ENCODE peak calls at places on chromosomes 3 and 15, in eight cellular contexts. T, H, Z, B, R, V, W and S are unnamed samples.

GRCh38 chr3:9793161-9793781 is 389 bp downstream of the ARPC4 start:
- DNase-seq in T (no peak), H (peak), Z (no peak), B (no peak), R (peak), V (no peak), W (peak), S (peak)

GRCh38 chr3:125148836-125149235 is 63.7 kb downstream of the SLC12A8 start:
- DNase-seq in T (no peak), H (peak), Z (no peak), B (no peak), R (peak), V (no peak), W (peak), S (no peak)

GRCh38 chr15:28936081-28936480 is 50.3 kb downstream of the APBA2 start:
- DNase-seq in T (no peak), H (no peak), Z (no peak), B (no peak), R (no peak), V (no peak), W (no peak), S (no peak)

GRCh38 chr3:35654471-35654870 is 15.1 kb downstream of the ARPP21 start:
- DNase-seq in T (no peak), H (no peak), Z (no peak), B (no peak), R (no peak), V (no peak), W (no peak), S (no peak)

GRCh38 chr3:196699749-196700148 is 12.3 kb downstream of the CEP19 start:
- DNase-seq in T (no peak), H (no peak), Z (no peak), B (no peak), R (peak), V (no peak), W (no peak), S (no peak)

GRCh38 chr3:150798122-150798618 is 35.2 kb upstream of the SIAH2 start:
- DNase-seq in T (no peak), H (no peak), Z (no peak), B (peak), R (peak), V (no peak), W (no peak), S (no peak)

GRCh38 chr3:149967067-149967685 is 3.5 kb downstream of the PFN2 start:
- DNase-seq in T (no peak), H (peak), Z (peak), B (no peak), R (peak), V (no peak), W (peak), S (peak)

GRCh38 chr15:39783244-39783820 is 691 bp upstream of the FSIP1 start:
- DNase-seq in T (no peak), H (no peak), Z (peak), B (no peak), R (peak), V (no peak), W (peak), S (peak)

GRCh38 chr3:129591932-129592331 is 14.5 kb downstream of the PLXND1 start:
- DNase-seq in T (no peak), H (no peak), Z (no peak), B (no peak), R (no peak), V (no peak), W (no peak), S (no peak)

GRCh38 chr3:8443829-8444791 is 57.5 kb upstream of the LMCD1 start:
- DNase-seq in T (peak), H (peak), Z (no peak), B (peak), R (peak), V (peak), W (peak), S (peak)

GRCh38 chr3:131591394-131591990 is 88.7 kb upstream of the MRPL3 start:
- DNase-seq in T (peak), H (peak), Z (no peak), B (peak), R (no peak), V (no peak), W (peak), S (peak)

GRCh38 chr3:134857776-134858515 is 62.9 kb downstream of the EPHB1 start:
- DNase-seq in T (no peak), H (no peak), Z (no peak), B (no peak), R (no peak), V (no peak), W (no peak), S (no peak)

GRCh38 chr3:181726351-181727121 is 14.8 kb downstream of the SOX2 start:
- DNase-seq in T (no peak), H (no peak), Z (no peak), B (no peak), R (peak), V (peak), W (no peak), S (no peak)

GRCh38 chr3:101890716-101891115 is 41.4 kb downstream of the NFKBIZ start:
- DNase-seq in T (no peak), H (peak), Z (no peak), B (no peak), R (no peak), V (no peak), W (peak), S (peak)

GRCh38 chr3:172125963-172126403 is 86.6 kb downstream of the FNDC3B start:
- DNase-seq in T (peak), H (peak), Z (no peak), B (no peak), R (no peak), V (no peak), W (peak), S (peak)

GRCh38 chr3:190862209-190863118 is at the start of gene GMNC:
- DNase-seq in T (peak), H (peak), Z (peak), B (peak), R (peak), V (peak), W (peak), S (peak)

GRCh38 chr3:191378142-191378541 is 47.8 kb upstream of the UTS2B start:
- DNase-seq in T (no peak), H (no peak), Z (no peak), B (no peak), R (no peak), V (no peak), W (peak), S (no peak)

GRCh38 chr3:136263251-136263650 is 13.1 kb downstream of the PCCB start:
- DNase-seq in T (no peak), H (no peak), Z (no peak), B (no peak), R (no peak), V (no peak), W (no peak), S (no peak)

GRCh38 chr3:10956991-10957390 is 35.6 kb upstream of the SLC6A1 start:
- DNase-seq in T (no peak), H (no peak), Z (no peak), B (peak), R (no peak), V (no peak), W (no peak), S (no peak)

GRCh38 chr3:87197531-87197930 is 29.6 kb upstream of the CHMP2B start:
- DNase-seq in T (no peak), H (no peak), Z (no peak), B (no peak), R (no peak), V (no peak), W (no peak), S (no peak)

GRCh38 chr3:35932995-35933394 is 293.7 kb downstream of the ARPP21 start:
- DNase-seq in T (peak), H (peak), Z (no peak), B (no peak), R (no peak), V (no peak), W (peak), S (peak)

GRCh38 chr15:41494922-41495735 is 1.5 kb downstream of the ITPKA start:
- DNase-seq in T (no peak), H (no peak), Z (peak), B (peak), R (peak), V (peak), W (no peak), S (peak)

GRCh38 chr3:184354121-184354728 is 7.2 kb downstream of the CLCN2 start:
- DNase-seq in T (no peak), H (peak), Z (peak), B (peak), R (peak), V (peak), W (peak), S (peak)

GRCh38 chr3:23094890-23095462 is 108.2 kb upstream of the UBE2E2 start:
- DNase-seq in T (no peak), H (peak), Z (no peak), B (no peak), R (peak), V (no peak), W (peak), S (peak)

GRCh38 chr15:19992428-19992827 is 549.2 kb downstream of the GOLGA6L6 start:
- DNase-seq in T (no peak), H (no peak), Z (no peak), B (no peak), R (no peak), V (no peak), W (no peak), S (no peak)

GRCh38 chr3:136196064-136196400 is at the start of gene MSL2:
- DNase-seq in T (no peak), H (no peak), Z (no peak), B (no peak), R (no peak), V (no peak), W (no peak), S (no peak)

GRCh38 chr15:77722759-77723460 is 90.2 kb upstream of the LINGO1 start:
- DNase-seq in T (no peak), H (no peak), Z (no peak), B (no peak), R (peak), V (peak), W (no peak), S (no peak)

GRCh38 chr3:156741935-156742334 is 67.5 kb downstream of the TIPARP start:
- DNase-seq in T (no peak), H (no peak), Z (no peak), B (no peak), R (no peak), V (no peak), W (no peak), S (no peak)

GRCh38 chr3:113825090-113825489 is 13.5 kb upstream of the GRAMD1C start:
- DNase-seq in T (no peak), H (peak), Z (no peak), B (no peak), R (no peak), V (peak), W (peak), S (no peak)

GRCh38 chr3:21835266-21835665 is 84.3 kb upstream of the ZNF385D start:
- DNase-seq in T (no peak), H (peak), Z (no peak), B (no peak), R (no peak), V (no peak), W (peak), S (no peak)

GRCh38 chr15:100801256-100801900 is 78.3 kb upstream of the ALDH1A3 start:
- DNase-seq in T (no peak), H (no peak), Z (no peak), B (no peak), R (no peak), V (no peak), W (no peak), S (no peak)

GRCh38 chr3:46097691-46098241 is 70.5 kb upstream of the XCR1 start:
- DNase-seq in T (no peak), H (peak), Z (no peak), B (peak), R (no peak), V (no peak), W (peak), S (peak)

GRCh38 chr15:90309050-90309449 is 43.0 kb upstream of the ZNF774 start:
- DNase-seq in T (no peak), H (no peak), Z (no peak), B (no peak), R (no peak), V (no peak), W (no peak), S (no peak)

GRCh38 chr15:58043192-58043903 is 22.2 kb downstream of the ALDH1A2 start:
- DNase-seq in T (peak), H (peak), Z (no peak), B (peak), R (peak), V (no peak), W (peak), S (peak)

GRCh38 chr3:82628385-82629014 is 867.1 kb upstream of the GBE1 start:
- DNase-seq in T (no peak), H (no peak), Z (no peak), B (no peak), R (no peak), V (no peak), W (no peak), S (no peak)

GRCh38 chr3:30711867-30712266 is 105.5 kb downstream of the TGFBR2 start:
- DNase-seq in T (no peak), H (no peak), Z (no peak), B (no peak), R (no peak), V (no peak), W (no peak), S (no peak)
- H3K4me3 ChIP-seq in T (no peak), H (no peak), Z (no peak), B (no peak), R (no peak), V (no peak), W (no peak), S (no peak)

DNA sequence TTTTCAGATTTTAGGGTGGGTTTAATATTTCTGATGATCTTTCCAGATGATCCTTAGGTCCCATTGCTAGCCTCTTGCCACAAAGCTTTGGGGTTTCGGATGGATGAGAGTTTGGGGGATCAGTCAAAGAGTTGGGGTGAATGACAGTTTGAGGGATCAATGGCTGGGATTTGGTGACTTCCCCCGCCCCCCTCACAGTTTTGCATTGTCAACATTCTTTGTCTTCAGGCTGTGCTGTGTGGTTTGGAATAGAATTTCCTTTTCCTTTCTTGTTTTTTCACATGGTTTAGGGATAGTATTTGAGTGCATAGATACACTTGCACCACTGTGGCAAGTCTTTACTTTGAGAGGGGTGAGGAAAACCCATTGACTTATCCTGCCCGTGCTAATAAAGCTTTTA is 14.3 kb downstream of the MEF2A start:
- DNase-seq in T (no peak), H (no peak), Z (no peak), B (no peak), R (peak), V (peak), W (no peak), S (no peak)
- H3K4me3 ChIP-seq in T (no peak), H (no peak), Z (no peak), B (no peak), R (no peak), V (no peak), W (no peak), S (no peak)

GRCh38 chr3:50132421-50133282 is 22.5 kb upstream of the SEMA3F start:
- DNase-seq in T (no peak), H (no peak), Z (no peak), B (no peak), R (peak), V (peak), W (peak), S (no peak)
- H3K4me3 ChIP-seq in T (no peak), H (no peak), Z (no peak), B (no peak), R (no peak), V (no peak), W (no peak), S (no peak)

GRCh38 chr15:92891533-92892200 is 8.5 kb upstream of the CHD2 start:
- DNase-seq in T (no peak), H (no peak), Z (no peak), B (no peak), R (no peak), V (no peak), W (no peak), S (no peak)
- H3K4me3 ChIP-seq in T (no peak), H (no peak), Z (no peak), B (no peak), R (no peak), V (no peak), W (no peak), S (no peak)

GRCh38 chr15:81188354-81188753 is 8.3 kb upstream of the IL16 start:
- DNase-seq in T (no peak), H (no peak), Z (no peak), B (no peak), R (no peak), V (no peak), W (no peak), S (no peak)
- H3K4me3 ChIP-seq in T (no peak), H (no peak), Z (no peak), B (no peak), R (no peak), V (no peak), W (no peak), S (no peak)

GRCh38 chr3:194675081-194675640 is 3.2 kb upstream of the LSG1 start:
- DNase-seq in T (no peak), H (no peak), Z (no peak), B (no peak), R (no peak), V (no peak), W (peak), S (no peak)
- H3K4me3 ChIP-seq in T (no peak), H (no peak), Z (no peak), B (no peak), R (no peak), V (no peak), W (peak), S (no peak)

DNA sequence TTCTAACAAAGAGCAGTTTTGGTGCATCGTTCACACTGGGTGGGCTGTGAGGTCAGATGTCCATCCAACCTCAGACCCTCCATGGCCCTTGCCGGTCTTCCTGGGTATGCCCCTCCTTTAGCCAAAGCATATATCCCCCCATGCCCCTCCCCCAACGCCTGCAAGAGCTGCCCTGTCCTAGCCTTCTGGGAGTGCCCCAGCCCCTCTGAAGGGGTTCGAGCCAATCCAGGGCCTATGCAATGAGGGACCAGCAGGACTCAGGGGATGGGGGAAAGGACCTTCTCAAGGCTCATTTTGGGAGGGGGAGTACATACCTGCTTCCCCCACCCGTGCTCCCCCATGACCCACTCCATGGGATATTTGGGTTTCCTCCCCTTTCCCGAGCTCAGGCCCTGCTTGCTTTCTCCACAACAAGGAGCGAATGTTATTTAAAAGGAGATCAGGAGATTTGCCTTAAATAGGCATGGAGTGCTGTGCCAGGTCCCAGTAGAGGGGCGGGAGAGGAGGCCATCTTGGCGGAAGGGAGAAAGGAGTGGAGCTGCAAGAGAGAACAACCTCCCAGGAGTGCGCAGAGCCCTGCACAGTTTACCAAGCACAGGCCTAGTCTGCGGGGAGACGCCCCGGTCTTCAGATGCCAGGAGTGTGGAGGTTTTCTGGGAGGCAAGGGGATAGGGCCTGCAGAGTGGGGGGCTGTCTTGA is 18.2 kb downstream of the PIF1 start:
- DNase-seq in T (no peak), H (no peak), Z (no peak), B (no peak), R (peak), V (peak), W (no peak), S (peak)
- H3K4me3 ChIP-seq in T (no peak), H (no peak), Z (no peak), B (no peak), R (no peak), V (peak), W (no peak), S (no peak)

GRCh38 chr3:45055411-45056143 is 29.5 kb downstream of the CLEC3B start:
- DNase-seq in T (no peak), H (peak), Z (no peak), B (no peak), R (peak), V (peak), W (peak), S (peak)
- H3K4me3 ChIP-seq in T (no peak), H (no peak), Z (no peak), B (no peak), R (no peak), V (no peak), W (peak), S (no peak)

GRCh38 chr15:74199293-74199645 is 3.3 kb downstream of the STRA6 start:
- DNase-seq in T (no peak), H (no peak), Z (no peak), B (no peak), R (no peak), V (peak), W (no peak), S (no peak)

GRCh38 chr15:74200871-74201419 is 1.6 kb downstream of the STRA6 start:
- DNase-seq in T (no peak), H (peak), Z (no peak), B (peak), R (peak), V (peak), W (peak), S (peak)

GRCh38 chr15:74201656-74202420 is 749 bp downstream of the STRA6 start:
- DNase-seq in T (no peak), H (no peak), Z (no peak), B (no peak), R (no peak), V (peak), W (no peak), S (no peak)

GRCh38 chr15:74202461-74203401 is at the start of gene STRA6:
- DNase-seq in T (no peak), H (peak), Z (no peak), B (peak), R (peak), V (peak), W (no peak), S (peak)

DNA sequence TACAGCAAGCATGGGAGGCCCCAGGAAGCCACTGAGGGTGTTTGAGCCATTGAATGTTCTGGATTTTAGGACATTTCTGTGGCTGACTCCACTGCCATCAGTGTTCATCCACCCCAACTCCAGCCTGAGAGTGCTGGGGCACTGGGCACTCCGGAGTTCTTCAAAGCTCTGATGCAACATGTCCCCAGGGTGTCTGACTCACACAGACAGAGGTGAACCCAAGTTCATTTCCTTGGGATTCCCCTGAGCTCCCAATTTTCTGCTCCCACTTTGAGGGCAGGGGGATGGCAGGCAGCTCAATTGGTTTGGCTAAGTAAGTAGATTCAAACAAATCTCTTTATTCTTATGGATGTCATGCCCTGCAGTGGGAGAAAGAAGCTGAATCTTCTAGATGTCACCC is 2.2 kb downstream of the STRA6 start:
- DNase-seq in T (peak), H (peak), Z (no peak), B (no peak), R (no peak), V (no peak), W (peak), S (no peak)
- H3K4me3 ChIP-seq in T (no peak), H (no peak), Z (no peak), B (no peak), R (no peak), V (no peak), W (no peak), S (no peak)